ENCODE peak calls at places on chromosomes 1 and 21, in eight cellular contexts. U is GM23338, A is HCT116, T is GM12878, P is A549, W is HepG2, J is Panc1, K is K562. L is an unnamed sample.

GRCh38 chr1:239387304-239388231 is 1.2 kb downstream of the CHRM3 start:
- DNase-seq in U (peak), A (no peak), T (no peak), P (peak), W (no peak), J (no peak), K (no peak), L (no peak)

GRCh38 chr1:109770331-109771095 is 6.8 kb upstream of the EPS8L3 start:
- DNase-seq in U (no peak), A (no peak), T (no peak), P (no peak), W (no peak), J (no peak), K (no peak), L (no peak)

GRCh38 chr21:41816583-41817165 is 49.8 kb upstream of the RIPK4 start:
- DNase-seq in U (peak), A (no peak), T (no peak), P (peak), W (peak), J (no peak), K (peak), L (peak)

GRCh38 chr1:230632273-230632873 is 9.9 kb upstream of the COG2 start:
- DNase-seq in U (peak), A (peak), T (no peak), P (peak), W (peak), J (peak), K (peak), L (no peak)

GRCh38 chr1:25668931-25669573 is 52.5 kb downstream of the MAN1C1 start:
- DNase-seq in U (no peak), A (no peak), T (no peak), P (no peak), W (no peak), J (no peak), K (no peak), L (no peak)

GRCh38 chr21:26449161-26449560 is 123.9 kb downstream of the CYYR1 start:
- DNase-seq in U (no peak), A (no peak), T (no peak), P (no peak), W (no peak), J (no peak), K (no peak), L (no peak)

GRCh38 chr1:209708297-209708696 is 3.7 kb downstream of the HSD11B1 start:
- DNase-seq in U (peak), A (no peak), T (no peak), P (no peak), W (no peak), J (no peak), K (no peak), L (no peak)

GRCh38 chr1:81590171-81590570 is 210.6 kb upstream of the ADGRL2 start:
- DNase-seq in U (no peak), A (no peak), T (no peak), P (no peak), W (no peak), J (no peak), K (no peak), L (no peak)

GRCh38 chr1:214292317-214292716 is 11.4 kb downstream of the SMYD2 start:
- DNase-seq in U (no peak), A (no peak), T (no peak), P (no peak), W (no peak), J (no peak), K (no peak), L (peak)

GRCh38 chr1:44653107-44653964 is 20.9 kb downstream of the TMEM53 start:
- DNase-seq in U (no peak), A (no peak), T (no peak), P (no peak), W (no peak), J (no peak), K (no peak), L (no peak)

GRCh38 chr1:153928245-153928644 is 5.5 kb upstream of the GATAD2B start:
- DNase-seq in U (no peak), A (no peak), T (no peak), P (no peak), W (no peak), J (no peak), K (no peak), L (no peak)

GRCh38 chr1:243718893-243719292 is 131.2 kb downstream of the AKT3 start:
- DNase-seq in U (no peak), A (no peak), T (no peak), P (no peak), W (no peak), J (no peak), K (no peak), L (no peak)

GRCh38 chr1:98824724-98825123 is 163.2 kb downstream of the SNX7 start:
- DNase-seq in U (no peak), A (no peak), T (no peak), P (no peak), W (no peak), J (no peak), K (no peak), L (no peak)

GRCh38 chr1:53525595-53525994 is 66.4 kb downstream of the DMRTB1 start:
- DNase-seq in U (peak), A (no peak), T (no peak), P (no peak), W (no peak), J (no peak), K (peak), L (no peak)

GRCh38 chr1:32358435-32358834 is 3.9 kb downstream of the FAM229A start:
- DNase-seq in U (no peak), A (no peak), T (no peak), P (no peak), W (no peak), J (no peak), K (no peak), L (no peak)

GRCh38 chr1:98556521-98557158 is 104.9 kb upstream of the SNX7 start:
- DNase-seq in U (peak), A (peak), T (no peak), P (peak), W (peak), J (peak), K (peak), L (no peak)

GRCh38 chr21:33290441-33290840 is 24.3 kb downstream of the IL10RB start:
- DNase-seq in U (no peak), A (no peak), T (no peak), P (no peak), W (no peak), J (no peak), K (no peak), L (no peak)

GRCh38 chr1:85148524-85149250 is 52.1 kb downstream of the SYDE2 start:
- DNase-seq in U (no peak), A (no peak), T (peak), P (no peak), W (no peak), J (no peak), K (no peak), L (no peak)
- TF ChIP-seq REST in U (no peak), A (no peak), T (no peak), P (no peak), W (no peak), J (no peak), K (no peak), L (no peak)

GRCh38 chr1:2049517-2050481 is at the start of gene PRKCZ:
- DNase-seq in U (peak), A (peak), T (peak), P (peak), W (peak), J (no peak), K (peak), L (no peak)
- TF ChIP-seq CTCF in U (peak), A (peak), T (no peak), P (peak), W (peak), J (peak), K (no peak), L (no peak)

DNA sequence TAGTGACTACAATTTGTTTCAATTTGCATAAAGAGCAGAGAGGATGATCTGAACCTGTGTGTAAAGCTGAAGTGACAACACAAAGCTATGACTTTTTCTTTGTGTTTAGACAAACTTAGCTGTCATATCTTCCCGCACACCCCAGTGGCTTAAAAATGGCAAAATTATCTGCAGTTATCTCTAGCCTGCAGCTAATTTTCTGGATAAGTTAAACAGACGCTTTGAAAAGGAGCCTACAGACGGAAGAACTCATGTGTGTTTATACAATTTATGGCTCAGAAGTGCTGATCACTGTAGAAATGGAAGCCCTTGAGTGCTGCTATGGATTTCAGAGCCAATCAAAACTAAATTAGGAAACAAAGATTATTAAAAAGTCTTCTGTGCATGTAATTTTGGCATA is 11.5 kb downstream of the NTNG1 start:
- DNase-seq in U (no peak), A (no peak), T (no peak), P (no peak), W (no peak), J (no peak), K (no peak), L (no peak)
- TF ChIP-seq REST in U (no peak), A (no peak), T (no peak), P (no peak), W (no peak), J (no peak), K (no peak), L (no peak)

GRCh38 chr1:237795558-237795957 is 95.2 kb downstream of the ZP4 start:
- DNase-seq in U (no peak), A (no peak), T (no peak), P (no peak), W (no peak), J (no peak), K (no peak), L (no peak)

GRCh38 chr1:237794071-237794470 is 96.7 kb downstream of the ZP4 start:
- DNase-seq in U (no peak), A (no peak), T (no peak), P (peak), W (no peak), J (no peak), K (no peak), L (no peak)

GRCh38 chr1:237804516-237804915 is 86.2 kb downstream of the ZP4 start:
- DNase-seq in U (no peak), A (no peak), T (no peak), P (no peak), W (no peak), J (no peak), K (no peak), L (no peak)

DNA sequence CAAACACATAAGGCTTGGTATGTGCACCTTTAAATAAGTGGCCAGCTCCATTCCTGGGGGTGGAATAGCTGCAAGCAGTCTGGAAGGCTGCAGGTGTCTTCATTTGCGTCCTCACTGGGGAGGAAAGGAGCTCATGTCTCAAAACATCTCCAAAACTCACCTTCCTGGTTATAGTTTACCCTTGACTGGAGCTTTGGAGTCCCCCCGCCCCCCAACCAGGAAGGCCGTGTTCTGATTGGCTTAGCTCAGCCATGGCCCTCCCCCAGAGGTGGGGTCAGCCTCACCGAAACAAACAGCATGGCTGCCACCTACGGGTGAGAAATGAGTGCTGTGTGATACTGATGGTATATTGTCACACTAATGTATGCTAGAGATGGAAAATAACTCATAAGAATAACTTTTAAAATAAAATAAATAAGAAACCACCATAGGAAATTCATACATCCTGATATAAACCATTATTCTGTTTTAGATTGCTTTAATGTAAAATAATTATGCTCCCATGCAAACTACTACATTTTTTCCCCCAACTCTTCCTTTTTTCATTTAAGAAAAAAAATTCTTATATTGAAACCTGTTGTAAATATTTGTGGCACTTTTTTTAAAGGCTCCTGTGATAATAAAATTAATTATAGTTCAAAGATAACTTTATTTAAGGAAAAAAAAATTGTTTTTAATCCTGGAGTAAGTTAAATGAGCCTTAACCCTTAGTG is 90.8 kb downstream of the ZP4 start:
- DNase-seq in U (peak), A (no peak), T (peak), P (peak), W (peak), J (no peak), K (peak), L (peak)
- TF ChIP-seq CTCF in U (peak), A (no peak), T (peak), P (peak), W (peak), J (peak), K (peak), L (no peak)

DNA sequence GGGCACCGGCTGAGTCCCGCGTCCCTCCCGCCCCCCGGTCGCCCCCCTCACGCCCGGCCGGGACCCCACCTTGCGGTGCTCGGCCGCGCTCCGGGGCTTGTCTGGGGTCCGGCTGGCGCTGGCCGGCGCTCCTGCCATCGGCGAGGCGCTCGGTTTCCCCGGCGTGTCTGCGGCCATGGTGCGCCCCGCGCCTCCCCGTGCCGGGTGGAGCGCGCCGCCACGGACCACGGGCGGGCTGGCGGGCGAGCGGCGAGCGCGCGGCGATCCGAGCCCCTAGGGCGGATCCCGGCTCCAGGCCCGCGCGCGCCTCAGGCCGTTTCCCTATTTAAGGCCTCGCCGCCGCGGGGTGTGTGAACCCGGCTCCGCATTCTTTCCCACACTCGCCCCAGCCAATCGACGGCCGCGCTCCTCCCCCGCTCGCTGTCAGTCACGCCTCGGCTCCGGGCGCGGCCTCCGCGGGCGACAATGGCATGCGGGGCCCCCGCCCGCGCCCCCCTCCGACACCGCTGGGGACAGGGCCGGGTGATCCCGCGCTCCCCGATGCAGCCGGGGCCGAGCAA is at the start of gene HES4:
- DNase-seq in U (peak), A (peak), T (no peak), P (peak), W (peak), J (no peak), K (peak), L (no peak)
- TF ChIP-seq REST in U (no peak), A (no peak), T (no peak), P (no peak), W (no peak), J (no peak), K (no peak), L (no peak)

DNA sequence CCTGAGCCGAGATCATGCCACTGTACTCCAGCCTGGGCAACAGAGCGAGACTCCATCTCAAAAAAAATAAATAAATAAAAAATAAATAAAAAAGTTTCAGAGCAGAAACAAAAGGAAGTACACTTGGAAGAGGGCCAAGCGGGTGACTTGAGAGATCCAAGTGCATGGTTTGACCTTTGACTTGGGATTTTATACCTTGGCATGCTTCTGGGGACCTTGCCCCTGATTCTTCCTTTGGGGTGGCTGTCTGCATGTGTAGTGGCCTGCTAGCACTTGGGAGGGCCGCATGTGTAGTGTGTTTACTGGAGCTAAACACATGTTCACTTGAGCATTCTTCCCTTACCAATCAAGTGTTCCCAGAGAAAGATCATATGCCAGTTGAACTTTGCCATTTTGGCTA is 114.0 kb downstream of the DTL start:
- DNase-seq in U (no peak), A (no peak), T (no peak), P (no peak), W (no peak), J (no peak), K (no peak), L (no peak)
- TF ChIP-seq CTCF in U (no peak), A (no peak), T (no peak), P (no peak), W (no peak), J (no peak), K (no peak), L (no peak)

GRCh38 chr1:234611799-234612351 is 1.9 kb upstream of the IRF2BP2 start:
- DNase-seq in U (no peak), A (no peak), T (no peak), P (peak), W (peak), J (no peak), K (peak), L (peak)
- TF ChIP-seq REST in U (no peak), A (no peak), T (no peak), P (no peak), W (peak), J (no peak), K (peak), L (no peak)

DNA sequence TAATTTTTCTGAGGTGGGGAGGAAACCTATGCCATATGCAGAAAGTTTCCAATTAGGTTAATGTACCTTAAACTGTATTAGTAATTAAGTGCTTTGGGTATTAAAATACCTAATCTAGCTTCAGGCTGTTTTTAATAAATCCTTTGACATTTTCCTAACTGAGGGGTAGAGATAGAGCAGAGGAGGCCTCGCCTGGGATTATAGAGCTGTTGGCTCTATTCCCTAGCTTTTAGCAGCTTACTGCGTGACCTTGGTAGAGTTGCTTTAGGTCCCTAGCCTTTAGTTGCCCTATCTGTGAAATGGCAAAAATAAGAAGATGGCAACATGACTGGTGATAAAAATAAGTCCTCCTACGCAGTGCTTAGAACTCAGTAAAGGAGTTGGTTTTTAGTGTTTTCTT is 621.0 kb downstream of the LMO4 start:
- DNase-seq in U (no peak), A (no peak), T (no peak), P (no peak), W (no peak), J (no peak), K (no peak), L (no peak)
- TF ChIP-seq CTCF in U (no peak), A (no peak), T (no peak), P (no peak), W (no peak), J (no peak), K (no peak), L (no peak)